ENCODE peak calls at places on chromosomes 16 and 17, in seven cellular contexts. Z is transverse colon, L is esophagus muscularis mucosa, X is heart left ventricle, K is HCT116, P is IMR-90, Y is esophagus squamous epithelium. G is an unnamed sample.

GRCh38 chr16:14553447-14553846 is 76.6 kb downstream of the PARN start:
- DNase-seq in X (no peak), P (no peak), Z (no peak), Y (no peak), K (no peak), L (no peak), G (no peak)

GRCh38 chr16:70582280-70582978 is 58.8 kb downstream of the SF3B3 start:
- DNase-seq in Y (no peak), P (no peak), L (no peak), X (no peak), Z (no peak), K (no peak), G (no peak)

GRCh38 chr17:62017496-62017895 is 47.6 kb downstream of the MED13 start:
- DNase-seq in K (no peak), Z (no peak), X (no peak), P (peak; percentile 76), L (no peak), Y (no peak), G (no peak)

GRCh38 chr17:9475259-9475658 is 100.4 kb downstream of the STX8 start:
- DNase-seq in Z (no peak), X (no peak), Y (no peak), P (no peak), K (no peak), L (no peak), G (no peak)

GRCh38 chr16:88538366-88539060 is 31.7 kb upstream of the ZC3H18 start:
- DNase-seq in P (no peak), L (no peak), X (no peak), Z (no peak), K (no peak), Y (no peak), G (no peak)

GRCh38 chr17:68431661-68432071 is 25.6 kb downstream of the WIPI1 start:
- DNase-seq in Y (no peak), X (no peak), P (peak; percentile 23), L (no peak), K (peak; percentile 39), Z (no peak), G (no peak)

GRCh38 chr17:3796110-3796821 is 4.7 kb downstream of the ITGAE start:
- DNase-seq in L (no peak), K (no peak), X (no peak), Z (peak; percentile 57), Y (no peak), P (no peak), G (peak; percentile 48)

GRCh38 chr17:32516450-32516849 is 29.7 kb downstream of the CDK5R1 start:
- DNase-seq in K (no peak), P (no peak), Y (no peak), L (no peak), X (no peak), Z (no peak), G (no peak)

GRCh38 chr17:3528604-3529511 is 28.8 kb downstream of the TRPV3 start:
- DNase-seq in Z (no peak), P (no peak), X (no peak), K (no peak), L (no peak), Y (no peak), G (no peak)

GRCh38 chr16:78746718-78747117 is 647.3 kb downstream of the WWOX start:
- DNase-seq in X (no peak), P (no peak), L (no peak), K (no peak), Z (no peak), Y (no peak), G (no peak)

GRCh38 chr17:79779088-79779529 is 1.2 kb downstream of the CBX2 start:
- DNase-seq in Z (no peak), K (no peak), X (no peak), L (no peak), P (no peak), Y (no peak), G (no peak)

GRCh38 chr17:12769981-12770380 is 19.3 kb upstream of the ARHGAP44 start:
- DNase-seq in Y (no peak), P (peak; percentile 63), Z (no peak), L (no peak), K (no peak), X (no peak), G (no peak)

GRCh38 chr16:89392881-89393730 is 97.3 kb downstream of the ANKRD11 start:
- DNase-seq in Z (no peak), X (no peak), L (no peak), P (no peak), Y (no peak), K (no peak), G (no peak)

GRCh38 chr17:1087381-1088241 is 90.7 kb downstream of the TIMM22 start:
- DNase-seq in K (no peak), X (peak; percentile 72), P (no peak), Y (no peak), L (no peak), Z (peak; percentile 85), G (peak; percentile 91)

GRCh38 chr16:27314161-27314723 is 468 bp downstream of the IL4R start:
- DNase-seq in K (peak; percentile 42), Y (no peak), P (peak; percentile 97), L (no peak), Z (peak; percentile 70), X (peak; percentile 63), G (peak; percentile 57)

GRCh38 chr16:27313422-27314160 is at the start of gene IL4R:
- DNase-seq in K (peak; percentile 22), Z (peak; percentile 81), L (no peak), P (peak; percentile 77), Y (no peak), X (peak; percentile 78), G (peak; percentile 77)

GRCh38 chr16:27315333-27316037 is 1.7 kb downstream of the IL4R start:
- DNase-seq in L (peak; percentile 94), Y (no peak), Z (peak; percentile 60), X (peak; percentile 46), K (peak; percentile 43), P (peak; percentile 65), G (peak; percentile 56)

GRCh38 chr16:27316038-27316680 is 2.4 kb downstream of the IL4R start:
- DNase-seq in X (no peak), P (no peak), Z (no peak), Y (no peak), L (no peak), K (no peak), G (no peak)

GRCh38 chr16:27314986-27315332 is 1.2 kb downstream of the IL4R start:
- DNase-seq in L (no peak), Z (no peak), K (no peak), P (no peak), X (no peak), Y (no peak), G (no peak)
- H3K4me1 ChIP-seq in L (peaks cover 63% of the 10 kb centered on the region), Z (peaks cover 66% of the 10 kb centered on the region), K (peaks cover 58% of the 10 kb centered on the region), P (peaks cover 28% of the 10 kb centered on the region), X (peaks cover 6% of the 10 kb centered on the region), Y (peaks cover 49% of the 10 kb centered on the region), G (peaks cover 57% of the 10 kb centered on the region)

DNA sequence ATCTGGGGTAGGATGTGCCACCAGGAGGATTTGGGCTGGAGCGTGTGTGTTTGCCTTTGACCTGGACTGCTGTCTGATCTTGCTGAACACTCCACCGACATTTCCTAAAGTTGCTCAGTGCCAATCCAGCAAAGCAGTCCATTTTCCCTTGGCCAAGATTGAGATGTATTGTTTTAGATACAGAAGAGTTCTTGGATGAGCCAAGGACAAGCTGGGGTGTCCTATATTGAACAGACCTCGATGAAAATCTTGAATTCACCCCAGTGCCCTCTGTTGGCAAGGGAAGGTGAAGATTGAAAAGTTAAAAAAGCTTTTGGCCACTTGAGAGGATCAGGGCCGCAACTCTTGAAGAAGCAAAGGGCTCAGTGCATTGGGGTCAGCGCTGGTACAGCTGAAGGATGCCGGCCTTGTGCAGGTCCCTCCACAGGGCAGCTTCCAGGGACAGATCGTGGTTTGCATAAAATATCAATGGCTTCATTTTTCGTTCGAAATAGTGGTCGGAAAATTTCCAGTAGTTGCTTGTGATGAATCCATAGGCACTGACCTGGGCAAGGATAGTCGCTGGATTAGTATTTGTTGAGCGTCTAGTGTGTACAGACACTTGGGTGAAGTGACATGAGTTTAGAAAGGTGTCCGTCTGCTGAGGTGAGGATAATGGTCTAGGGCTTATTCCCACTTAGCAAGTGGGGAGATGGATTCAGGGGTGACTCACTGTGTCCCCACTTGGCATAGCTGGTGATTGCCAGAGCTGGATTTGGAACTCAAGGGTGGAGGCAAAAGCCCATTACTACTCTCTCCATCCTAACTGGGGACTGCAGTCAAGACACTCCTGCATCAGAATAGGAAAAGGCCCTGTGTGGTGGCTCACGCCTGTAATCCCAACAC is 19.7 kb downstream of the ST6GALNAC2 start:
- DNase-seq in Y (no peak), X (no peak), L (no peak), P (no peak), Z (no peak), K (no peak), G (no peak)
- TF ChIP-seq POLR2A in Y (no peak), X (no peak), L (no peak), P (no peak), Z (no peak), K (no peak), G (no peak)

GRCh38 chr17:65551641-65552040 is 9.8 kb downstream of the AXIN2 start:
- DNase-seq in X (no peak), K (no peak), Y (no peak), Z (no peak), L (no peak), P (no peak), G (no peak)
- H3K4me1 ChIP-seq in X (peaks cover 20% of the 10 kb centered on the region), K (peaks cover 14% of the 10 kb centered on the region), Y (peaks cover 34% of the 10 kb centered on the region), Z (peaks cover 20% of the 10 kb centered on the region), L (no peaks in the 10 kb centered on the region), P (peaks cover 18% of the 10 kb centered on the region), G (no peaks in the 10 kb centered on the region)

GRCh38 chr16:30659507-30660423 is 1.5 kb downstream of the FBRS start:
- DNase-seq in X (peak; percentile 46), Y (no peak), K (no peak), Z (peak; percentile 46), L (no peak), P (no peak), G (no peak)

GRCh38 chr16:30656974-30657865 is 1.0 kb upstream of the FBRS start:
- DNase-seq in Y (no peak), L (no peak), X (no peak), P (no peak), K (no peak), Z (peak; percentile 37), G (no peak)

GRCh38 chr16:30657866-30658730 is at the start of gene FBRS:
- DNase-seq in K (peak; percentile 100), Y (peak; percentile 99), X (peak; percentile 100), L (peak; percentile 100), P (peak; percentile 100), Z (peak; percentile 100), G (peak; percentile 100)

GRCh38 chr16:30660424-30661251 is 2.4 kb downstream of the FBRS start:
- DNase-seq in K (no peak), Y (no peak), X (no peak), Z (peak; percentile 87), P (peak; percentile 58), L (no peak), G (no peak)

DNA sequence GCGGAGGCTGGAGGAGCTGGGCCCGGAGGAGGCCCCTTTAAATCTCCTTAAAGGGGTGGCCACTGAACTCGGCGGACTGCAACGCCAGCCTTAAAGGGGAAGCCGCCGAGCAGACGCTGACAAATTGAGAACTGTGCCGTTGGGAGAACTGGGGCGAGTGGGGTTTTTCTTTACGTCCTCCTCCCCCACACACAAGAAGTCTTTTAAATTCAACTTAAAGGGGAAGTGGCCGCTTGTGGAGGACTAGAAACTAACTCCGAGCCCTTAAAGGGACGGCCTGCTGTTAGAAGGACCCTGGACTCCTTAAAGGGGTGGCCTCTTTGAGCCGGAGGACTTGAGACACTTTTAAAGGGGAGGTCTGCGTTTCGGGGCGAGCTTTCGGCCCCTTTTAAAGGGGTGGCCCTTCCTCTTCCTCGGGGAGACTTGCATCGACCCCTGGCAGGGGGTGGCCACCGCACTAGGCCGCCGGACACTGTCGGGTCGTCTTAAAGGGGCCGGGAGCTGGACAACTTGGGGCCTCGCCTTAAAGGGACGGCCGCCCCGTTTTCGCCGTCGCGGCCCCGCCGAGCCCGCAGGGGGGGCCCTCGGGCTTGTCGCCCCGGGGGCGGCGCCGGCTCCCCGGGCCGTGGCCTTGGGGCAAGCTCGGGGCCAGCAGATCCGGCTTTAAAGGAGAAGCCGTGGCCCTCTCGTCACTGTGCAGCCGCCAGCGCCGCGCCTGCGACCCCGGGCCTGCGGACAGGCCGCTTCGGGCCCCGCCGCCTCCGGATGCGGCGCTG is 688 bp downstream of the FBRS start:
- DNase-seq in X (peak; percentile 85), Y (peak; percentile 93), P (peak; percentile 97), L (peak; percentile 96), K (peak; percentile 94), Z (no peak), G (peak; percentile 73)
- TF ChIP-seq POLR2A in X (no peak), Y (no peak), P (peak; percentile 15), L (no peak), K (peak; percentile 29), Z (no peak), G (no peak)